ENCODE peak calls at places on chromosomes 2 and 18, in five cellular contexts. One of them, this sample, is unnamed.

GRCh38 chr2:238424313-238424700 is 2.4 kb upstream of the ASB1 start:
- DNase-seq in mesenchymal stem cell: no peak
- DNase-seq in neuronal stem cell: no peak
- DNase-seq in trophoblast cell: no peak
- DNase-seq in H1: no peak
- DNase-seq in this sample: no peak

GRCh38 chr2:27185331-27186026 is 26.4 kb upstream of the ATRAID start:
- DNase-seq in mesenchymal stem cell: peak; percentile 85
- DNase-seq in neuronal stem cell: no peak
- DNase-seq in trophoblast cell: peak; percentile 92
- DNase-seq in H1: no peak
- DNase-seq in this sample: no peak

GRCh38 chr2:68744517-68744916 is 9.9 kb downstream of the ARHGAP25 start:
- DNase-seq in mesenchymal stem cell: no peak
- DNase-seq in neuronal stem cell: no peak
- DNase-seq in trophoblast cell: no peak
- DNase-seq in H1: peak; percentile 26
- DNase-seq in this sample: no peak

GRCh38 chr2:176155341-176156044 is 1.6 kb upstream of the HOXD3 start:
- DNase-seq in mesenchymal stem cell: no peak
- DNase-seq in neuronal stem cell: no peak
- DNase-seq in trophoblast cell: no peak
- DNase-seq in H1: no peak
- DNase-seq in this sample: no peak

GRCh38 chr2:99480390-99480789 is 9.4 kb downstream of the REV1 start:
- DNase-seq in mesenchymal stem cell: no peak
- DNase-seq in neuronal stem cell: no peak
- DNase-seq in trophoblast cell: peak; percentile 17
- DNase-seq in H1: no peak
- DNase-seq in this sample: no peak

GRCh38 chr2:179532890-179533289 is 268.3 kb upstream of the SESTD1 start:
- DNase-seq in mesenchymal stem cell: no peak
- DNase-seq in neuronal stem cell: no peak
- DNase-seq in trophoblast cell: no peak
- DNase-seq in H1: no peak
- DNase-seq in this sample: no peak

GRCh38 chr2:47653909-47654789 is 128.8 kb upstream of the MSH6 start:
- DNase-seq in mesenchymal stem cell: no peak
- DNase-seq in neuronal stem cell: peak; percentile 31
- DNase-seq in trophoblast cell: peak; percentile 54
- DNase-seq in H1: peak; percentile 68
- DNase-seq in this sample: peak; percentile 71

GRCh38 chr2:19351499-19351898 is 6.9 kb downstream of the OSR1 start:
- DNase-seq in mesenchymal stem cell: no peak
- DNase-seq in neuronal stem cell: no peak
- DNase-seq in trophoblast cell: no peak
- DNase-seq in H1: no peak
- DNase-seq in this sample: no peak

GRCh38 chr2:6556755-6557154 is 309.0 kb downstream of the CMPK2 start:
- DNase-seq in mesenchymal stem cell: peak; percentile 91
- DNase-seq in neuronal stem cell: no peak
- DNase-seq in trophoblast cell: peak; percentile 12
- DNase-seq in H1: no peak
- DNase-seq in this sample: no peak

GRCh38 chr18:5197032-5197434 is at the start of gene AKAIN1:
- DNase-seq in mesenchymal stem cell: peak; percentile 25
- DNase-seq in neuronal stem cell: peak; percentile 80
- DNase-seq in trophoblast cell: peak; percentile 2
- DNase-seq in H1: peak; percentile 79
- DNase-seq in this sample: peak; percentile 78

GRCh38 chr2:47520825-47521665 is 118.1 kb downstream of the MSH2 start:
- DNase-seq in mesenchymal stem cell: no peak
- DNase-seq in neuronal stem cell: no peak
- DNase-seq in trophoblast cell: peak; percentile 19
- DNase-seq in H1: peak; percentile 61
- DNase-seq in this sample: peak; percentile 64

GRCh38 chr2:47346-48218 is 1.3 kb upstream of the FAM110C start:
- DNase-seq in mesenchymal stem cell: no peak
- DNase-seq in neuronal stem cell: no peak
- DNase-seq in trophoblast cell: no peak
- DNase-seq in H1: no peak
- DNase-seq in this sample: no peak

GRCh38 chr2:86338778-86339295 is 1.4 kb upstream of the REEP1 start:
- DNase-seq in mesenchymal stem cell: no peak
- DNase-seq in neuronal stem cell: no peak
- DNase-seq in trophoblast cell: no peak
- DNase-seq in H1: no peak
- DNase-seq in this sample: no peak

GRCh38 chr18:50306944-50307343 is 19.5 kb upstream of the CXXC1 start:
- DNase-seq in mesenchymal stem cell: no peak
- DNase-seq in neuronal stem cell: no peak
- DNase-seq in trophoblast cell: no peak
- DNase-seq in H1: no peak
- DNase-seq in this sample: no peak

GRCh38 chr2:44549856-44550255 is 188.1 kb downstream of the CAMKMT start:
- DNase-seq in mesenchymal stem cell: no peak
- DNase-seq in neuronal stem cell: no peak
- DNase-seq in trophoblast cell: no peak
- DNase-seq in H1: no peak
- DNase-seq in this sample: no peak

GRCh38 chr2:214215107-214215506 is 195.7 kb upstream of the VWC2L start:
- DNase-seq in mesenchymal stem cell: no peak
- DNase-seq in neuronal stem cell: no peak
- DNase-seq in trophoblast cell: no peak
- DNase-seq in H1: no peak
- DNase-seq in this sample: no peak

GRCh38 chr2:233551491-233551890 is 15.1 kb downstream of the USP40 start:
- DNase-seq in mesenchymal stem cell: no peak
- DNase-seq in neuronal stem cell: no peak
- DNase-seq in trophoblast cell: no peak
- DNase-seq in H1: no peak
- DNase-seq in this sample: no peak

GRCh38 chr2:230828272-230828961 is 36.3 kb upstream of the ITM2C start:
- DNase-seq in mesenchymal stem cell: no peak
- DNase-seq in neuronal stem cell: no peak
- DNase-seq in trophoblast cell: no peak
- DNase-seq in H1: no peak
- DNase-seq in this sample: peak; percentile 51

GRCh38 chr2:100747996-100748615 is 71.8 kb upstream of the NPAS2 start:
- DNase-seq in mesenchymal stem cell: no peak
- DNase-seq in neuronal stem cell: no peak
- DNase-seq in trophoblast cell: no peak
- DNase-seq in H1: no peak
- DNase-seq in this sample: no peak

GRCh38 chr2:19228720-19229119 is 129.7 kb downstream of the OSR1 start:
- DNase-seq in mesenchymal stem cell: no peak
- DNase-seq in neuronal stem cell: peak; percentile 31
- DNase-seq in trophoblast cell: no peak
- DNase-seq in H1: peak; percentile 52
- DNase-seq in this sample: peak; percentile 86

GRCh38 chr2:19733951-19734425 is 167.8 kb downstream of the TTC32 start:
- DNase-seq in mesenchymal stem cell: peak; percentile 85
- DNase-seq in neuronal stem cell: no peak
- DNase-seq in trophoblast cell: peak; percentile 16
- DNase-seq in H1: no peak
- DNase-seq in this sample: no peak

DNA sequence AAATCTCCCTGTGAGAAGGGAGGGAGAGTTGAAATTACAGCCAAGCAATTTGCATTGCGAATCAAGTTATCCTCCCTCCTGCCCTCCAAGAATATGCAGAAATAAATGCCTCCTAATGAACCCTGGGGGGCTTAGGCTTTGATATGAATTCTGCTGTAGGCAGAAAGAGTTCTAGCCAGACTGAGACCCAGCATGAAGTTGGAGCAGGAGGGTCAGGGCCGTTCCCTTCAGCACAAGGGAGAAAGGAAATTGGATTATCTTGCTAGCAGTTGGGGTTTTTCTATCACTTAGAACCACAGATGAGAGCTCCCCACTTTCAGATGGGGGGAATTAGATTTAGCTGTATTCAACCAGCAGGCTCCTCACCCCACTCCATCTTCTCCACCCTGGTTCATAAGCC is 109.7 kb upstream of the FZD7 start:
- DNase-seq in mesenchymal stem cell: no peak
- DNase-seq in neuronal stem cell: no peak
- DNase-seq in trophoblast cell: no peak
- DNase-seq in H1: no peak
- DNase-seq in this sample: no peak
- H2BK12ac ChIP-seq in mesenchymal stem cell: no peak overlapping the region
- H2BK12ac ChIP-seq in neuronal stem cell: no peak overlapping the region
- H2BK12ac ChIP-seq in trophoblast cell: no peak overlapping the region
- H2BK12ac ChIP-seq in H1: no peak overlapping the region
- H2BK12ac ChIP-seq in this sample: no peak overlapping the region

GRCh38 chr2:174802459-174802858 is 38.2 kb upstream of the CHRNA1 start:
- DNase-seq in mesenchymal stem cell: no peak
- DNase-seq in neuronal stem cell: no peak
- DNase-seq in trophoblast cell: no peak
- DNase-seq in H1: no peak
- DNase-seq in this sample: no peak
- H2BK12ac ChIP-seq in mesenchymal stem cell: no peak overlapping the region
- H2BK12ac ChIP-seq in neuronal stem cell: no peak overlapping the region
- H2BK12ac ChIP-seq in trophoblast cell: no peak overlapping the region
- H2BK12ac ChIP-seq in H1: no peak overlapping the region
- H2BK12ac ChIP-seq in this sample: no peak overlapping the region

DNA sequence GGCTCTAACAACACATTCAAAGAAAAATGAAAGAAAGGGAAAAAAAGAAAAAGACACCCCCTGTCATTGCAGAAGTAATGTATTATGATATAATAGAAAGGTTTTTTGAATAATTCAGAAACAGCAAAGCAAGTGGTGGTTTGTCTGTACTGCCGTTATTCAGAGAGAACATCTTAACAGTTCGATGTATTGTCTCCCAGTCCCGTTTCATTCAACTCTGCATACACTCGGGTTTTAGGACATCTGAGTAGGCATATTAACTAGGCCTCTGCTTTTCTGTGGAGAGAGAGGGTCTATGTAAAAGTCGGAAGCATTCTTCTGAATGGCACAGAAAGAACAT is 77.6 kb upstream of the TXNDC2 start:
- DNase-seq in mesenchymal stem cell: no peak
- DNase-seq in neuronal stem cell: no peak
- DNase-seq in trophoblast cell: no peak
- DNase-seq in H1: no peak
- DNase-seq in this sample: no peak
- H2BK12ac ChIP-seq in mesenchymal stem cell: no peak overlapping the region
- H2BK12ac ChIP-seq in neuronal stem cell: no peak overlapping the region
- H2BK12ac ChIP-seq in trophoblast cell: no peak overlapping the region
- H2BK12ac ChIP-seq in H1: peak overlapping the region; percentile 18
- H2BK12ac ChIP-seq in this sample: peak overlapping the region; percentile 58

GRCh38 chr2:204282081-204282480 is 263.2 kb upstream of the PARD3B start:
- DNase-seq in mesenchymal stem cell: no peak
- DNase-seq in neuronal stem cell: no peak
- DNase-seq in trophoblast cell: no peak
- DNase-seq in H1: no peak
- DNase-seq in this sample: no peak
- H2BK12ac ChIP-seq in mesenchymal stem cell: no peak overlapping the region
- H2BK12ac ChIP-seq in neuronal stem cell: no peak overlapping the region
- H2BK12ac ChIP-seq in trophoblast cell: no peak overlapping the region
- H2BK12ac ChIP-seq in H1: peak overlapping the region; percentile 78
- H2BK12ac ChIP-seq in this sample: no peak overlapping the region

DNA sequence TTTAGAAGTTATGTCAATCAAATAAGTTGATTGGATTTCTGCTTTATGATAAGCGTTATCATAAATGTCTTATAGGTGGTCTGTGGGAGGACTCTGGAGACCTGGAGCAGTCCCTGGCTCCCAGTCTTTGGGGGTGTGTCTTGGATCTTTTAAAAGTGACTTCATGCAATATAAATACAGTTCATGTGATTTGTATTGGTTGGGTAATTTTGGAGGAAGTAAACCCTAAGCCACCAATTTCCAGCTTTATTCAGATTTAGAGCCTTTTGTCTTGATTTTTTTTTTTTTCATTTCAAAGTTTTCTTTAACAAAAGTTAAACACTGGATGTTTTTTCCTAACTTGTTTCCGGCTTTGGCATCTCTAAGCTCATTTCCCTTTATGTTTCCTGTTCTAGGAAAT is 68.8 kb downstream of the MAP4K4 start:
- DNase-seq in mesenchymal stem cell: no peak
- DNase-seq in neuronal stem cell: no peak
- DNase-seq in trophoblast cell: no peak
- DNase-seq in H1: no peak
- DNase-seq in this sample: no peak
- H2BK12ac ChIP-seq in mesenchymal stem cell: no peak overlapping the region
- H2BK12ac ChIP-seq in neuronal stem cell: no peak overlapping the region
- H2BK12ac ChIP-seq in trophoblast cell: no peak overlapping the region
- H2BK12ac ChIP-seq in H1: no peak overlapping the region
- H2BK12ac ChIP-seq in this sample: no peak overlapping the region